ENCODE peak calls at places on chromosomes 16 and 17, in nine cellular contexts. One of them, this sample, is unnamed.

GRCh38 chr17:6079155-6079554 is 9.0 kb downstream of the WSCD1 start:
- DNase-seq in AG09319: no peak
- DNase-seq in ELR: no peak
- DNase-seq in activated naive CD4-positive, alpha-beta T cell treated with anti-CD3 and anti-CD28 coated beads, Interleukin-2, amount 10 ng/mL, durations not matched to agents 7 days and 5 days: no peak
- DNase-seq in T47D: no peak
- DNase-seq in small intestine: no peak
- DNase-seq in AML-193: no peak
- DNase-seq in AG04450: no peak
- DNase-seq in stimulated activated CD4-positive, alpha-beta T cell treated with anti-CD3 and anti-CD28 coated beads, Interleukin-4, amount 100 ng/mL, for 48 hours: no peak
- DNase-seq in this sample: no peak

GRCh38 chr17:78237403-78238012 is 6.1 kb downstream of the TMEM235 start:
- DNase-seq in ELR: no peak
- DNase-seq in T47D: no peak
- DNase-seq in AG04450: no peak
- DNase-seq in activated naive CD4-positive, alpha-beta T cell treated with anti-CD3 and anti-CD28 coated beads, Interleukin-2, amount 10 ng/mL, durations not matched to agents 7 days and 5 days: no peak
- DNase-seq in AG09319: no peak
- DNase-seq in stimulated activated CD4-positive, alpha-beta T cell treated with anti-CD3 and anti-CD28 coated beads, Interleukin-4, amount 100 ng/mL, for 48 hours: no peak
- DNase-seq in AML-193: no peak
- DNase-seq in small intestine: no peak
- DNase-seq in this sample: no peak

GRCh38 chr16:19696312-19696711 is 21.7 kb downstream of the KNOP1 start:
- DNase-seq in stimulated activated CD4-positive, alpha-beta T cell treated with anti-CD3 and anti-CD28 coated beads, Interleukin-4, amount 100 ng/mL, for 48 hours: no peak
- DNase-seq in ELR: peak
- DNase-seq in AG09319: peak
- DNase-seq in AG04450: peak
- DNase-seq in T47D: peak
- DNase-seq in activated naive CD4-positive, alpha-beta T cell treated with anti-CD3 and anti-CD28 coated beads, Interleukin-2, amount 10 ng/mL, durations not matched to agents 7 days and 5 days: peak
- DNase-seq in AML-193: no peak
- DNase-seq in small intestine: peak
- DNase-seq in this sample: peak

GRCh38 chr17:65022751-65023421 is 33.7 kb downstream of the GNA13 start:
- DNase-seq in small intestine: no peak
- DNase-seq in ELR: peak
- DNase-seq in AML-193: no peak
- DNase-seq in AG09319: no peak
- DNase-seq in stimulated activated CD4-positive, alpha-beta T cell treated with anti-CD3 and anti-CD28 coated beads, Interleukin-4, amount 100 ng/mL, for 48 hours: no peak
- DNase-seq in T47D: peak
- DNase-seq in activated naive CD4-positive, alpha-beta T cell treated with anti-CD3 and anti-CD28 coated beads, Interleukin-2, amount 10 ng/mL, durations not matched to agents 7 days and 5 days: no peak
- DNase-seq in AG04450: no peak
- DNase-seq in this sample: peak

GRCh38 chr17:22517716-22518115 is 825.4 kb downstream of the KCNJ18 start:
- DNase-seq in small intestine: no peak
- DNase-seq in stimulated activated CD4-positive, alpha-beta T cell treated with anti-CD3 and anti-CD28 coated beads, Interleukin-4, amount 100 ng/mL, for 48 hours: no peak
- DNase-seq in AML-193: no peak
- DNase-seq in ELR: no peak
- DNase-seq in AG04450: no peak
- DNase-seq in AG09319: no peak
- DNase-seq in T47D: peak
- DNase-seq in activated naive CD4-positive, alpha-beta T cell treated with anti-CD3 and anti-CD28 coated beads, Interleukin-2, amount 10 ng/mL, durations not matched to agents 7 days and 5 days: no peak
- DNase-seq in this sample: no peak

GRCh38 chr16:4172070-4172469 is 55.8 kb upstream of the ADCY9 start:
- DNase-seq in activated naive CD4-positive, alpha-beta T cell treated with anti-CD3 and anti-CD28 coated beads, Interleukin-2, amount 10 ng/mL, durations not matched to agents 7 days and 5 days: no peak
- DNase-seq in ELR: peak
- DNase-seq in T47D: no peak
- DNase-seq in AG09319: no peak
- DNase-seq in AG04450: peak
- DNase-seq in AML-193: no peak
- DNase-seq in stimulated activated CD4-positive, alpha-beta T cell treated with anti-CD3 and anti-CD28 coated beads, Interleukin-4, amount 100 ng/mL, for 48 hours: no peak
- DNase-seq in small intestine: no peak
- DNase-seq in this sample: no peak

GRCh38 chr17:79573196-79573929 is 37.5 kb downstream of the RBFOX3 start:
- DNase-seq in stimulated activated CD4-positive, alpha-beta T cell treated with anti-CD3 and anti-CD28 coated beads, Interleukin-4, amount 100 ng/mL, for 48 hours: no peak
- DNase-seq in ELR: peak
- DNase-seq in T47D: no peak
- DNase-seq in activated naive CD4-positive, alpha-beta T cell treated with anti-CD3 and anti-CD28 coated beads, Interleukin-2, amount 10 ng/mL, durations not matched to agents 7 days and 5 days: no peak
- DNase-seq in AG09319: no peak
- DNase-seq in small intestine: no peak
- DNase-seq in AML-193: no peak
- DNase-seq in AG04450: no peak
- DNase-seq in this sample: peak

GRCh38 chr16:56679813-56680212 is 2.5 kb upstream of the MT1X start:
- DNase-seq in stimulated activated CD4-positive, alpha-beta T cell treated with anti-CD3 and anti-CD28 coated beads, Interleukin-4, amount 100 ng/mL, for 48 hours: no peak
- DNase-seq in AML-193: no peak
- DNase-seq in small intestine: no peak
- DNase-seq in AG09319: no peak
- DNase-seq in AG04450: no peak
- DNase-seq in activated naive CD4-positive, alpha-beta T cell treated with anti-CD3 and anti-CD28 coated beads, Interleukin-2, amount 10 ng/mL, durations not matched to agents 7 days and 5 days: no peak
- DNase-seq in T47D: no peak
- DNase-seq in ELR: peak
- DNase-seq in this sample: no peak

GRCh38 chr17:32259596-32259995 is 6.0 kb upstream of the RHBDL3 start:
- DNase-seq in stimulated activated CD4-positive, alpha-beta T cell treated with anti-CD3 and anti-CD28 coated beads, Interleukin-4, amount 100 ng/mL, for 48 hours: no peak
- DNase-seq in ELR: peak
- DNase-seq in AG04450: peak
- DNase-seq in AG09319: no peak
- DNase-seq in activated naive CD4-positive, alpha-beta T cell treated with anti-CD3 and anti-CD28 coated beads, Interleukin-2, amount 10 ng/mL, durations not matched to agents 7 days and 5 days: no peak
- DNase-seq in small intestine: no peak
- DNase-seq in T47D: no peak
- DNase-seq in AML-193: no peak
- DNase-seq in this sample: peak

GRCh38 chr16:13291934-13292333 is 390.5 kb downstream of the SHISA9 start:
- DNase-seq in ELR: no peak
- DNase-seq in AML-193: no peak
- DNase-seq in small intestine: no peak
- DNase-seq in activated naive CD4-positive, alpha-beta T cell treated with anti-CD3 and anti-CD28 coated beads, Interleukin-2, amount 10 ng/mL, durations not matched to agents 7 days and 5 days: no peak
- DNase-seq in AG09319: no peak
- DNase-seq in AG04450: no peak
- DNase-seq in stimulated activated CD4-positive, alpha-beta T cell treated with anti-CD3 and anti-CD28 coated beads, Interleukin-4, amount 100 ng/mL, for 48 hours: no peak
- DNase-seq in T47D: peak
- DNase-seq in this sample: no peak

GRCh38 chr16:22373662-22374310 is 633 bp downstream of the CDR2 start:
- DNase-seq in activated naive CD4-positive, alpha-beta T cell treated with anti-CD3 and anti-CD28 coated beads, Interleukin-2, amount 10 ng/mL, durations not matched to agents 7 days and 5 days: peak
- DNase-seq in T47D: peak
- DNase-seq in ELR: peak
- DNase-seq in stimulated activated CD4-positive, alpha-beta T cell treated with anti-CD3 and anti-CD28 coated beads, Interleukin-4, amount 100 ng/mL, for 48 hours: no peak
- DNase-seq in AG09319: no peak
- DNase-seq in AML-193: no peak
- DNase-seq in AG04450: no peak
- DNase-seq in small intestine: peak
- DNase-seq in this sample: peak

GRCh38 chr17:5263441-5263840 is 18.6 kb upstream of the RABEP1 start:
- DNase-seq in ELR: no peak
- DNase-seq in AG09319: no peak
- DNase-seq in stimulated activated CD4-positive, alpha-beta T cell treated with anti-CD3 and anti-CD28 coated beads, Interleukin-4, amount 100 ng/mL, for 48 hours: no peak
- DNase-seq in AG04450: no peak
- DNase-seq in small intestine: no peak
- DNase-seq in activated naive CD4-positive, alpha-beta T cell treated with anti-CD3 and anti-CD28 coated beads, Interleukin-2, amount 10 ng/mL, durations not matched to agents 7 days and 5 days: no peak
- DNase-seq in AML-193: no peak
- DNase-seq in T47D: peak
- DNase-seq in this sample: no peak

GRCh38 chr16:8962393-8963009 is 1.2 kb downstream of the USP7 start:
- DNase-seq in T47D: peak
- DNase-seq in AG09319: no peak
- DNase-seq in ELR: no peak
- DNase-seq in stimulated activated CD4-positive, alpha-beta T cell treated with anti-CD3 and anti-CD28 coated beads, Interleukin-4, amount 100 ng/mL, for 48 hours: no peak
- DNase-seq in AML-193: no peak
- DNase-seq in small intestine: peak
- DNase-seq in AG04450: no peak
- DNase-seq in activated naive CD4-positive, alpha-beta T cell treated with anti-CD3 and anti-CD28 coated beads, Interleukin-2, amount 10 ng/mL, durations not matched to agents 7 days and 5 days: peak
- DNase-seq in this sample: peak

GRCh38 chr16:20904507-20905079 is 4.0 kb downstream of the LYRM1 start:
- DNase-seq in activated naive CD4-positive, alpha-beta T cell treated with anti-CD3 and anti-CD28 coated beads, Interleukin-2, amount 10 ng/mL, durations not matched to agents 7 days and 5 days: peak
- DNase-seq in AG09319: no peak
- DNase-seq in T47D: peak
- DNase-seq in ELR: peak
- DNase-seq in small intestine: peak
- DNase-seq in stimulated activated CD4-positive, alpha-beta T cell treated with anti-CD3 and anti-CD28 coated beads, Interleukin-4, amount 100 ng/mL, for 48 hours: no peak
- DNase-seq in AG04450: no peak
- DNase-seq in AML-193: peak
- DNase-seq in this sample: peak

GRCh38 chr17:27285501-27285900 is 8.4 kb upstream of the WSB1 start:
- DNase-seq in T47D: no peak
- DNase-seq in ELR: no peak
- DNase-seq in small intestine: no peak
- DNase-seq in stimulated activated CD4-positive, alpha-beta T cell treated with anti-CD3 and anti-CD28 coated beads, Interleukin-4, amount 100 ng/mL, for 48 hours: no peak
- DNase-seq in activated naive CD4-positive, alpha-beta T cell treated with anti-CD3 and anti-CD28 coated beads, Interleukin-2, amount 10 ng/mL, durations not matched to agents 7 days and 5 days: no peak
- DNase-seq in AG09319: no peak
- DNase-seq in AML-193: no peak
- DNase-seq in AG04450: no peak
- DNase-seq in this sample: no peak

GRCh38 chr16:3983081-3983520 is 102.6 kb upstream of the CREBBP start:
- DNase-seq in T47D: peak
- DNase-seq in AG04450: no peak
- DNase-seq in small intestine: peak
- DNase-seq in activated naive CD4-positive, alpha-beta T cell treated with anti-CD3 and anti-CD28 coated beads, Interleukin-2, amount 10 ng/mL, durations not matched to agents 7 days and 5 days: peak
- DNase-seq in stimulated activated CD4-positive, alpha-beta T cell treated with anti-CD3 and anti-CD28 coated beads, Interleukin-4, amount 100 ng/mL, for 48 hours: peak
- DNase-seq in AML-193: no peak
- DNase-seq in AG09319: no peak
- DNase-seq in ELR: peak
- DNase-seq in this sample: peak

GRCh38 chr16:50821586-50821985 is 79.7 kb downstream of the CYLD start:
- DNase-seq in AG09319: no peak
- DNase-seq in ELR: peak
- DNase-seq in small intestine: no peak
- DNase-seq in AG04450: no peak
- DNase-seq in AML-193: no peak
- DNase-seq in T47D: peak
- DNase-seq in stimulated activated CD4-positive, alpha-beta T cell treated with anti-CD3 and anti-CD28 coated beads, Interleukin-4, amount 100 ng/mL, for 48 hours: no peak
- DNase-seq in activated naive CD4-positive, alpha-beta T cell treated with anti-CD3 and anti-CD28 coated beads, Interleukin-2, amount 10 ng/mL, durations not matched to agents 7 days and 5 days: no peak
- DNase-seq in this sample: peak

GRCh38 chr17:39887078-39887477 is 19.1 kb downstream of the ZPBP2 start:
- DNase-seq in T47D: no peak
- DNase-seq in activated naive CD4-positive, alpha-beta T cell treated with anti-CD3 and anti-CD28 coated beads, Interleukin-2, amount 10 ng/mL, durations not matched to agents 7 days and 5 days: no peak
- DNase-seq in small intestine: no peak
- DNase-seq in ELR: no peak
- DNase-seq in stimulated activated CD4-positive, alpha-beta T cell treated with anti-CD3 and anti-CD28 coated beads, Interleukin-4, amount 100 ng/mL, for 48 hours: no peak
- DNase-seq in AML-193: no peak
- DNase-seq in AG09319: no peak
- DNase-seq in AG04450: no peak
- DNase-seq in this sample: no peak

GRCh38 chr17:38469875-38470274 is 41.6 kb downstream of the ARHGAP23 start:
- DNase-seq in activated naive CD4-positive, alpha-beta T cell treated with anti-CD3 and anti-CD28 coated beads, Interleukin-2, amount 10 ng/mL, durations not matched to agents 7 days and 5 days: no peak
- DNase-seq in AG04450: no peak
- DNase-seq in T47D: no peak
- DNase-seq in AML-193: no peak
- DNase-seq in ELR: peak
- DNase-seq in AG09319: no peak
- DNase-seq in stimulated activated CD4-positive, alpha-beta T cell treated with anti-CD3 and anti-CD28 coated beads, Interleukin-4, amount 100 ng/mL, for 48 hours: no peak
- DNase-seq in small intestine: no peak
- DNase-seq in this sample: peak

GRCh38 chr16:14609716-14610115 is 20.3 kb downstream of the PARN start:
- DNase-seq in activated naive CD4-positive, alpha-beta T cell treated with anti-CD3 and anti-CD28 coated beads, Interleukin-2, amount 10 ng/mL, durations not matched to agents 7 days and 5 days: no peak
- DNase-seq in AML-193: no peak
- DNase-seq in T47D: no peak
- DNase-seq in stimulated activated CD4-positive, alpha-beta T cell treated with anti-CD3 and anti-CD28 coated beads, Interleukin-4, amount 100 ng/mL, for 48 hours: no peak
- DNase-seq in ELR: no peak
- DNase-seq in AG04450: no peak
- DNase-seq in AG09319: no peak
- DNase-seq in small intestine: no peak
- DNase-seq in this sample: no peak

GRCh38 chr17:31582151-31582907 is 190.9 kb downstream of the RAB11FIP4 start:
- DNase-seq in activated naive CD4-positive, alpha-beta T cell treated with anti-CD3 and anti-CD28 coated beads, Interleukin-2, amount 10 ng/mL, durations not matched to agents 7 days and 5 days: peak
- DNase-seq in AG04450: no peak
- DNase-seq in small intestine: peak
- DNase-seq in AG09319: peak
- DNase-seq in AML-193: no peak
- DNase-seq in stimulated activated CD4-positive, alpha-beta T cell treated with anti-CD3 and anti-CD28 coated beads, Interleukin-4, amount 100 ng/mL, for 48 hours: no peak
- DNase-seq in ELR: no peak
- DNase-seq in T47D: no peak
- DNase-seq in this sample: peak

GRCh38 chr17:17305282-17305801 is 2.2 kb downstream of the NT5M start:
- DNase-seq in small intestine: peak
- DNase-seq in stimulated activated CD4-positive, alpha-beta T cell treated with anti-CD3 and anti-CD28 coated beads, Interleukin-4, amount 100 ng/mL, for 48 hours: no peak
- DNase-seq in activated naive CD4-positive, alpha-beta T cell treated with anti-CD3 and anti-CD28 coated beads, Interleukin-2, amount 10 ng/mL, durations not matched to agents 7 days and 5 days: peak
- DNase-seq in AG09319: no peak
- DNase-seq in ELR: no peak
- DNase-seq in AG04450: no peak
- DNase-seq in T47D: peak
- DNase-seq in AML-193: peak
- DNase-seq in this sample: peak

GRCh38 chr16:4309833-4310266 is 6.0 kb upstream of the GLIS2 start:
- DNase-seq in small intestine: peak
- DNase-seq in AG04450: peak
- DNase-seq in activated naive CD4-positive, alpha-beta T cell treated with anti-CD3 and anti-CD28 coated beads, Interleukin-2, amount 10 ng/mL, durations not matched to agents 7 days and 5 days: peak
- DNase-seq in AML-193: no peak
- DNase-seq in stimulated activated CD4-positive, alpha-beta T cell treated with anti-CD3 and anti-CD28 coated beads, Interleukin-4, amount 100 ng/mL, for 48 hours: no peak
- DNase-seq in AG09319: peak
- DNase-seq in T47D: peak
- DNase-seq in ELR: peak
- DNase-seq in this sample: peak

GRCh38 chr16:9996191-9996590 is 186.0 kb downstream of the GRIN2A start:
- DNase-seq in activated naive CD4-positive, alpha-beta T cell treated with anti-CD3 and anti-CD28 coated beads, Interleukin-2, amount 10 ng/mL, durations not matched to agents 7 days and 5 days: no peak
- DNase-seq in AG09319: no peak
- DNase-seq in T47D: no peak
- DNase-seq in AG04450: no peak
- DNase-seq in ELR: no peak
- DNase-seq in small intestine: no peak
- DNase-seq in AML-193: no peak
- DNase-seq in stimulated activated CD4-positive, alpha-beta T cell treated with anti-CD3 and anti-CD28 coated beads, Interleukin-4, amount 100 ng/mL, for 48 hours: no peak
- DNase-seq in this sample: no peak

GRCh38 chr16:57721765-57722499 is 13.6 kb upstream of the KATNB1 start:
- DNase-seq in activated naive CD4-positive, alpha-beta T cell treated with anti-CD3 and anti-CD28 coated beads, Interleukin-2, amount 10 ng/mL, durations not matched to agents 7 days and 5 days: no peak
- DNase-seq in T47D: no peak
- DNase-seq in small intestine: no peak
- DNase-seq in stimulated activated CD4-positive, alpha-beta T cell treated with anti-CD3 and anti-CD28 coated beads, Interleukin-4, amount 100 ng/mL, for 48 hours: no peak
- DNase-seq in AG09319: no peak
- DNase-seq in AML-193: no peak
- DNase-seq in AG04450: no peak
- DNase-seq in ELR: no peak
- DNase-seq in this sample: no peak

GRCh38 chr17:74325743-74326379 is at the start of gene KIF19:
- DNase-seq in AML-193: no peak
- DNase-seq in AG09319: no peak
- DNase-seq in AG04450: no peak
- DNase-seq in T47D: no peak
- DNase-seq in activated naive CD4-positive, alpha-beta T cell treated with anti-CD3 and anti-CD28 coated beads, Interleukin-2, amount 10 ng/mL, durations not matched to agents 7 days and 5 days: peak
- DNase-seq in stimulated activated CD4-positive, alpha-beta T cell treated with anti-CD3 and anti-CD28 coated beads, Interleukin-4, amount 100 ng/mL, for 48 hours: peak
- DNase-seq in ELR: no peak
- DNase-seq in small intestine: peak
- DNase-seq in this sample: peak

GRCh38 chr17:77404812-77405581 is 264.2 kb downstream of the SEC14L1 start:
- DNase-seq in T47D: no peak
- DNase-seq in activated naive CD4-positive, alpha-beta T cell treated with anti-CD3 and anti-CD28 coated beads, Interleukin-2, amount 10 ng/mL, durations not matched to agents 7 days and 5 days: peak
- DNase-seq in stimulated activated CD4-positive, alpha-beta T cell treated with anti-CD3 and anti-CD28 coated beads, Interleukin-4, amount 100 ng/mL, for 48 hours: peak
- DNase-seq in ELR: peak
- DNase-seq in small intestine: peak
- DNase-seq in AML-193: peak
- DNase-seq in AG04450: no peak
- DNase-seq in AG09319: no peak
- DNase-seq in this sample: peak

GRCh38 chr17:4498461-4499397 is at the start of gene SPNS2:
- DNase-seq in activated naive CD4-positive, alpha-beta T cell treated with anti-CD3 and anti-CD28 coated beads, Interleukin-2, amount 10 ng/mL, durations not matched to agents 7 days and 5 days: peak
- DNase-seq in ELR: peak
- DNase-seq in small intestine: peak
- DNase-seq in AG09319: no peak
- DNase-seq in AML-193: no peak
- DNase-seq in T47D: peak
- DNase-seq in stimulated activated CD4-positive, alpha-beta T cell treated with anti-CD3 and anti-CD28 coated beads, Interleukin-4, amount 100 ng/mL, for 48 hours: peak
- DNase-seq in AG04450: no peak
- DNase-seq in this sample: peak